ENCODE peak calls at places on chromosomes 11 and 22, in four cellular contexts. P is cardiac septum; Y is stimulated activated CD4-positive, alpha-beta T cell treated with anti-CD3 and anti-CD28 coated beads, TNF-alpha, amount 100 ng/mL, for 24 hours; L is Right ventricle myocardium superior. A is an unnamed sample.
A peak's percentile ranks its signal among the peaks of the same experiment; 100 is the strongest.

GRCh38 chr11:64246874-64247728 is at the start of gene PPP1R14B:
- DNase-seq in P (peak; percentile 92), Y (peak; percentile 86), L (peak; percentile 94), A (peak; percentile 96)

GRCh38 chr11:45288395-45288794 is 2.3 kb upstream of the SYT13 start:
- DNase-seq in P (no peak), Y (no peak), L (no peak), A (no peak)

GRCh38 chr22:48577014-48577690 is 1250.5 kb downstream of the BRD1 start:
- DNase-seq in P (no peak), Y (no peak), L (no peak), A (no peak)

GRCh38 chr11:36141595-36141994 is 147.6 kb downstream of the COMMD9 start:
- DNase-seq in P (no peak), Y (no peak), L (no peak), A (no peak)

GRCh38 chr11:11391796-11392195 is 38.7 kb upstream of the CSNK2A3 start:
- DNase-seq in P (no peak), Y (no peak), L (no peak), A (no peak)

GRCh38 chr11:11163256-11163655 is 189.8 kb downstream of the CSNK2A3 start:
- DNase-seq in P (no peak), Y (no peak), L (no peak), A (no peak)

GRCh38 chr22:17782621-17783020 is 8.4 kb upstream of the BID start:
- DNase-seq in P (no peak), Y (no peak), L (no peak), A (no peak)

GRCh38 chr11:35822815-35823495 is 120.9 kb upstream of the LDLRAD3 start:
- DNase-seq in P (no peak), Y (no peak), L (no peak), A (no peak)

GRCh38 chr11:3164138-3164539 is 971 bp downstream of the OSBPL5 start:
- DNase-seq in P (peak; percentile 69), Y (no peak), L (peak; percentile 42), A (peak; percentile 74)

GRCh38 chr11:12587333-12587997 is 86.8 kb upstream of the TEAD1 start:
- DNase-seq in P (no peak), Y (no peak), L (no peak), A (no peak)

GRCh38 chr11:43928721-43929120 is 13.7 kb upstream of the C11orf96 start:
- DNase-seq in P (no peak), Y (no peak), L (no peak), A (no peak)

GRCh38 chr11:83069441-83070043 is 2.2 kb downstream of the RAB30 start:
- DNase-seq in P (no peak), Y (no peak), L (no peak), A (no peak)

GRCh38 chr11:100928426-100928825 is 201.2 kb downstream of the PGR start:
- DNase-seq in P (no peak), Y (no peak), L (no peak), A (no peak)

GRCh38 chr11:124760205-124760652 is 1.9 kb downstream of the ESAM start:
- DNase-seq in P (no peak), Y (no peak), L (no peak), A (peak; percentile 90)

GRCh38 chr11:465896-466538 is 15.9 kb downstream of the PTDSS2 start:
- DNase-seq in P (no peak), Y (no peak), L (no peak), A (no peak)

GRCh38 chr22:47352920-47353700 is 590.7 kb downstream of the TBC1D22A start:
- DNase-seq in P (peak; percentile 63), Y (no peak), L (no peak), A (peak; percentile 48)

GRCh38 chr11:61700221-61700620 is 20.0 kb downstream of the DAGLA start:
- DNase-seq in P (no peak), Y (no peak), L (no peak), A (no peak)

GRCh38 chr11:43819926-43820325 is 60.7 kb upstream of the ALKBH3 start:
- DNase-seq in P (no peak), Y (no peak), L (no peak), A (no peak)